ENCODE peak calls at places on chromosome X, in ten cellular contexts. L is brain microvascular endothelial cell; E is SJCRH30; B is heart left ventricle; O is CD8-positive, alpha-beta memory T cell; A is OCI-LY7; W is HCT116; Y is effector memory CD4-positive, alpha-beta T cell; V is heart right ventricle; Z is right lobe of liver. F is an unnamed sample. For H3K36me3, the result is how much of the 10 kb centered on the place peaks cover.

GRCh38 chrX:16852617-16853179 is 17.5 kb downstream of the RBBP7 start:
- DNase-seq in L (no peak), E (no peak), B (no peak), O (no peak), A (no peak), W (no peak), Y (no peak), V (no peak), Z (no peak), F (no peak)

GRCh38 chrX:149881081-149881711 is at the start of gene MAGEA8:
- DNase-seq in L (no peak), E (no peak), B (no peak), O (no peak), A (no peak), W (no peak), Y (no peak), V (no peak), Z (no peak), F (peak)

GRCh38 chrX:46279925-46280313 is 265.3 kb downstream of the ZNF674 start:
- DNase-seq in L (no peak), E (no peak), B (no peak), O (no peak), A (no peak), W (no peak), Y (no peak), V (no peak), Z (no peak), F (peak)

GRCh38 chrX:69133561-69134542 is 31.4 kb downstream of the PJA1 start:
- DNase-seq in L (peak), E (peak), B (peak), O (no peak), A (peak), W (peak), Y (no peak), V (no peak), Z (no peak), F (peak)

GRCh38 chrX:22122510-22122909 is 90.4 kb downstream of the PHEX start:
- DNase-seq in L (peak), E (no peak), B (no peak), O (no peak), A (no peak), W (no peak), Y (no peak), V (no peak), Z (no peak), F (no peak)

GRCh38 chrX:108001218-108001814 is 19.1 kb upstream of the TEX13B start:
- DNase-seq in L (peak), E (peak), B (no peak), O (peak), A (peak), W (peak), Y (no peak), V (no peak), Z (no peak), F (peak)

GRCh38 chrX:1368385-1368698 is 23.6 kb downstream of the SLC25A6 start:
- DNase-seq in L (no peak), E (no peak), B (no peak), O (no peak), A (no peak), W (no peak), Y (no peak), V (no peak), Z (no peak), F (no peak)

GRCh38 chrX:150664290-150664689 is 28.9 kb upstream of the MTMR1 start:
- DNase-seq in L (no peak), E (no peak), B (peak), O (no peak), A (no peak), W (no peak), Y (no peak), V (peak), Z (peak), F (peak)

GRCh38 chrX:80420147-80420546 is at the start of gene TENT5D:
- DNase-seq in L (no peak), E (no peak), B (no peak), O (no peak), A (no peak), W (no peak), Y (no peak), V (no peak), Z (no peak), F (no peak)

GRCh38 chrX:136310411-136310810 is 9.6 kb downstream of the ADGRG4 start:
- DNase-seq in L (peak), E (peak), B (no peak), O (no peak), A (no peak), W (no peak), Y (no peak), V (no peak), Z (no peak), F (peak)

GRCh38 chrX:30317308-30317707 is 8.1 kb upstream of the NR0B1 start:
- DNase-seq in L (no peak), E (no peak), B (no peak), O (no peak), A (no peak), W (no peak), Y (no peak), V (no peak), Z (no peak), F (no peak)

GRCh38 chrX:9948406-9948805 is 18.8 kb upstream of the CLDN34 start:
- DNase-seq in L (no peak), E (no peak), B (no peak), O (no peak), A (no peak), W (no peak), Y (no peak), V (no peak), Z (no peak), F (peak)

GRCh38 chrX:119015407-119016242 is 41.2 kb downstream of the LONRF3 start:
- DNase-seq in L (peak), E (peak), B (peak), O (no peak), A (peak), W (peak), Y (no peak), V (peak), Z (no peak), F (no peak)

GRCh38 chrX:154304901-154305300 is 9.3 kb downstream of the TKTL1 start:
- DNase-seq in L (no peak), E (no peak), B (no peak), O (no peak), A (no peak), W (no peak), Y (no peak), V (no peak), Z (peak), F (no peak)

GRCh38 chrX:18575744-18576143 is 96.2 kb downstream of the RS1 start:
- DNase-seq in L (no peak), E (no peak), B (no peak), O (no peak), A (no peak), W (no peak), Y (no peak), V (no peak), Z (no peak), F (no peak)

GRCh38 chrX:7889680-7890079 is 37.5 kb downstream of the PNPLA4 start:
- DNase-seq in L (peak), E (no peak), B (no peak), O (no peak), A (no peak), W (no peak), Y (no peak), V (no peak), Z (no peak), F (no peak)

GRCh38 chrX:52608961-52609360 is 45.7 kb downstream of the SSX7 start:
- DNase-seq in L (no peak), E (no peak), B (no peak), O (no peak), A (no peak), W (no peak), Y (no peak), V (no peak), Z (no peak), F (no peak)

GRCh38 chrX:54999717-55000598 is at the start of gene APEX2:
- DNase-seq in L (peak), E (peak), B (peak), O (peak), A (peak), W (peak), Y (peak), V (peak), Z (peak), F (peak)

GRCh38 chrX:54992911-54993622 is 921 bp downstream of the PFKFB1 start:
- DNase-seq in L (no peak), E (no peak), B (no peak), O (no peak), A (no peak), W (no peak), Y (no peak), V (no peak), Z (no peak), F (no peak)

GRCh38 chrX:54994668-54995452 is 872 bp upstream of the PFKFB1 start:
- DNase-seq in L (no peak), E (no peak), B (no peak), O (no peak), A (no peak), W (no peak), Y (no peak), V (no peak), Z (peak), F (no peak)

GRCh38 chrX:54994099-54994498 is at the start of gene PFKFB1:
- DNase-seq in L (no peak), E (no peak), B (no peak), O (no peak), A (no peak), W (no peak), Y (no peak), V (no peak), Z (peak), F (no peak)

GRCh38 chrX:54995621-54996020 is 1.6 kb upstream of the PFKFB1 start:
- DNase-seq in L (no peak), E (no peak), B (no peak), O (no peak), A (no peak), W (no peak), Y (no peak), V (no peak), Z (no peak), F (no peak)
- H3K4me3 ChIP-seq in L (no peak), E (no peak), B (no peak), O (no peak), A (no peak), W (no peak), Y (no peak), V (no peak), Z (no peak), F (no peak)

GRCh38 chrX:2732076-2732475 is 19.8 kb upstream of the XG start:
- DNase-seq in L (no peak), E (no peak), B (no peak), O (no peak), A (no peak), W (no peak), Y (no peak), V (no peak), Z (no peak), F (no peak)
- H3K36me3 ChIP-seq in L (under half), E (under half), B (half or more), O (under half), A (under half), W (under half), Y (half or more), V (half or more), Z (under half), F (half or more)

GRCh38 chrX:24085133-24085532 is 30.4 kb downstream of the EIF2S3 start:
- DNase-seq in L (no peak), E (no peak), B (no peak), O (no peak), A (no peak), W (no peak), Y (no peak), V (no peak), Z (no peak), F (no peak)
- H3K4me3 ChIP-seq in L (no peak), E (no peak), B (no peak), O (no peak), A (no peak), W (no peak), Y (no peak), V (no peak), Z (no peak), F (no peak)

DNA sequence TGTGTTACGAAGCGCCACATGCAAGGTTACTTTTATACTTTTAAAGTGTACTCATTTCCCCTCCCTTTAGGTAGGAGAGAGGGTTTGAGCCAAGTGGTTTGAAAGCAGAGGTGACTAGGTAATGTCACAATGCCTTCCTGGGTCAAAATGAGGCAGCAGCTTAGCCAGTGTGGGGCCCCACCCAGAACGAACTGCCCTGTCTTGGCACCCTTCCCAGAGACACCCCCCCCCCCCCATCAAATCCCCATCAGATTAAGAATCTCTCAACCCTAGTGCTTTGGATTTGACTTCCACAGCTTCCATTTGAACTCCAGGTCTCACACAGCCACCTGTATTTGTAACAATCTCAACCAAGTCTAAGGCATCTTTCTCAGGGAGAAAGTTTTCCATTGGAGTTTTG is 31.1 kb downstream of the BCOR start:
- DNase-seq in L (no peak), E (no peak), B (no peak), O (no peak), A (no peak), W (no peak), Y (no peak), V (no peak), Z (no peak), F (no peak)
- H3K36me3 ChIP-seq in L (under half), E (under half), B (under half), O (under half), A (half or more), W (under half), Y (under half), V (half or more), Z (under half), F (under half)